ENCODE peak calls at places on chromosome 13, in ten cellular contexts. L is NCI-H2107; I is activated T-cell treated with anti-CD3 and anti-CD28 coated beads for 1 hour; H is NCI-H1694 treated with DMSO at 0.1 percent for 48 hours; D is stimulated activated CD8-positive, alpha-beta memory T cell treated with anti-CD3 and anti-CD28 coated beads, Interleukin-4, amount 100 ng/mL, for 48 hours; P is AG10803; K is HEK293T; A is activated gamma-delta T cell treated with Interleukin-2 at 50 U/mL for 16 hours; N is HCEC 1CT; U is T-helper 17 cell. V is an unnamed sample.

GRCh38 chr13:90792335-90792734 is 555.2 kb upstream of the MIR17HG start:
- DNase-seq in L (no peak), I (no peak), H (no peak), D (no peak), P (no peak), K (no peak), A (no peak), N (no peak), U (no peak), V (no peak)

GRCh38 chr13:48333976-48334375 is 30.4 kb downstream of the RB1 start:
- DNase-seq in L (no peak), I (no peak), H (no peak), D (no peak), P (peak), K (no peak), A (no peak), N (peak), U (no peak), V (no peak)

GRCh38 chr13:97058896-97059295 is 64.6 kb upstream of the OXGR1 start:
- DNase-seq in L (no peak), I (no peak), H (no peak), D (no peak), P (no peak), K (no peak), A (no peak), N (no peak), U (no peak), V (no peak)

GRCh38 chr13:46489586-46490023 is 63.4 kb upstream of the LRCH1 start:
- DNase-seq in L (no peak), I (no peak), H (no peak), D (no peak), P (peak), K (no peak), A (no peak), N (peak), U (no peak), V (no peak)

GRCh38 chr13:41588899-41589298 is 131.5 kb downstream of the RGCC start:
- DNase-seq in L (no peak), I (no peak), H (no peak), D (peak), P (peak), K (no peak), A (no peak), N (peak), U (no peak), V (no peak)

GRCh38 chr13:66831317-66831716 is 398.8 kb downstream of the PCDH9 start:
- DNase-seq in L (no peak), I (no peak), H (no peak), D (no peak), P (no peak), K (no peak), A (no peak), N (no peak), U (no peak), V (no peak)

GRCh38 chr13:50198508-50198907 is 183.3 kb downstream of the KCNRG start:
- DNase-seq in L (no peak), I (no peak), H (no peak), D (no peak), P (peak), K (no peak), A (no peak), N (peak), U (no peak), V (no peak)

GRCh38 chr13:25375727-25376358 is 4.1 kb downstream of the ATP8A2 start:
- DNase-seq in L (no peak), I (peak), H (peak), D (peak), P (peak), K (peak), A (peak), N (peak), U (no peak), V (peak)

GRCh38 chr13:98187862-98188261 is 10.8 kb upstream of the RNF113B start:
- DNase-seq in L (no peak), I (no peak), H (no peak), D (no peak), P (no peak), K (no peak), A (no peak), N (no peak), U (no peak), V (no peak)

GRCh38 chr13:101967216-101967615 is 434.6 kb downstream of the FGF14 start:
- DNase-seq in L (no peak), I (no peak), H (no peak), D (no peak), P (no peak), K (no peak), A (no peak), N (no peak), U (no peak), V (no peak)

GRCh38 chr13:98775844-98776598 is 23.5 kb upstream of the SLC15A1 start:
- DNase-seq in L (no peak), I (no peak), H (no peak), D (no peak), P (peak), K (no peak), A (no peak), N (peak), U (no peak), V (no peak)

GRCh38 chr13:114128624-114129522 is 3.5 kb downstream of the RASA3 start:
- DNase-seq in L (no peak), I (peak), H (no peak), D (peak), P (peak), K (no peak), A (peak), N (peak), U (peak), V (peak)

GRCh38 chr13:87674143-87674772 is 3.1 kb downstream of the SLITRK5 start:
- DNase-seq in L (no peak), I (no peak), H (no peak), D (no peak), P (no peak), K (peak), A (no peak), N (peak), U (no peak), V (no peak)

GRCh38 chr13:51825165-51825592 is 19.8 kb downstream of the TMEM272 start:
- DNase-seq in L (no peak), I (no peak), H (no peak), D (no peak), P (peak), K (no peak), A (no peak), N (no peak), U (no peak), V (no peak)

GRCh38 chr13:113034451-113035208 is 65.6 kb downstream of the MCF2L start:
- DNase-seq in L (no peak), I (no peak), H (peak), D (no peak), P (peak), K (peak), A (no peak), N (peak), U (no peak), V (no peak)

GRCh38 chr13:91280806-91281205 is 66.7 kb upstream of the MIR17HG start:
- DNase-seq in L (no peak), I (no peak), H (no peak), D (no peak), P (no peak), K (no peak), A (no peak), N (no peak), U (no peak), V (no peak)

GRCh38 chr13:65530688-65531087 is 1699.4 kb downstream of the PCDH9 start:
- DNase-seq in L (no peak), I (no peak), H (no peak), D (no peak), P (no peak), K (no peak), A (no peak), N (no peak), U (no peak), V (no peak)